ENCODE peak calls at places on chromosomes 16 and 17, in five cellular contexts. B, T, W, N and Y are unnamed samples.

GRCh38 chr17:79164408-79164807 is 89.8 kb downstream of the ENGASE start:
- DNase-seq in N (no peak), W (no peak), T (no peak), B (no peak), Y (no peak)

GRCh38 chr17:58536541-58536940 is 22.1 kb upstream of the MTMR4 start:
- DNase-seq in T (no peak), N (no peak), B (no peak), W (no peak), Y (no peak)

GRCh38 chr16:7352114-7352513 is 19.5 kb downstream of the RBFOX1 start:
- DNase-seq in W (no peak), N (no peak), T (no peak), B (no peak), Y (no peak)

GRCh38 chr16:82093901-82094300 is 58.8 kb downstream of the HSD17B2 start:
- DNase-seq in T (no peak), N (no peak), W (no peak), B (no peak), Y (no peak)

GRCh38 chr17:17073006-17073626 is 30.9 kb downstream of the MPRIP start:
- DNase-seq in W (no peak), B (no peak), N (no peak), T (peak; percentile 38), Y (no peak)

GRCh38 chr16:51592535-51592934 is 441.5 kb upstream of the SALL1 start:
- DNase-seq in T (no peak), W (no peak), N (no peak), B (no peak), Y (peak; percentile 9)

GRCh38 chr16:72317378-72317777 is 145.4 kb upstream of the PMFBP1 start:
- DNase-seq in B (no peak), W (no peak), N (peak; percentile 82), T (no peak), Y (no peak)

GRCh38 chr16:77594798-77595625 is 127.3 kb upstream of the NUDT7 start:
- DNase-seq in T (no peak), B (no peak), W (no peak), N (no peak), Y (no peak)

GRCh38 chr17:82752371-82753200 is 721 bp downstream of the TBCD start:
- DNase-seq in W (no peak), N (peak; percentile 17), T (no peak), B (peak; percentile 19), Y (peak; percentile 72)

GRCh38 chr16:4624827-4625616 is 396 bp downstream of the MGRN1 start:
- DNase-seq in B (peak; percentile 50), W (peak; percentile 73), T (peak; percentile 66), N (peak; percentile 75), Y (peak; percentile 81)

GRCh38 chr17:55763856-55764255 is 13.0 kb downstream of the PCTP start:
- DNase-seq in B (no peak), N (peak; percentile 48), T (no peak), W (no peak), Y (no peak)

GRCh38 chr17:71519285-71519684 is 601.5 kb upstream of the SOX9 start:
- DNase-seq in T (no peak), B (no peak), W (no peak), N (no peak), Y (no peak)

GRCh38 chr16:63877401-63877800 is 1244.5 kb downstream of the CDH11 start:
- DNase-seq in N (no peak), T (no peak), B (no peak), W (no peak), Y (no peak)